ENCODE peak calls at places on chromosomes 5 and 9, in eight cellular contexts. G is stimulated activated CD8-positive, alpha-beta memory T cell treated with anti-CD3 and anti-CD28 coated beads, Interleukin-15, amount 100 ng/mL, for 1 hour; W is cerebellar cortex; P is choroid plexus epithelial cell; V is PC-3; H is neuronal stem cell; B is GM03348; M is activated T-helper 1 cell treated with anti-CD3 and anti-CD28 coated beads, Interleukin-12 subunit alpha, Interleukin-12 subunit beta, Interleukin-2, Interleukin-4 antibody, amounts not matched to agents 30 ng/mL and 10 ng/mL and 1 ng/mL, durations not matched to agents 14 hours and 24 hours and 36 hours. D is an unnamed sample.

GRCh38 chr5:112548246-112548982 is 129.3 kb upstream of the EPB41L4A start:
- DNase-seq in G (no peak), W (no peak), P (peak; percentile 89), V (peak; percentile 54), H (no peak), B (peak; percentile 64), M (no peak), D (no peak)

GRCh38 chr5:78492650-78493049 is 132.2 kb downstream of the SCAMP1 start:
- DNase-seq in G (no peak), W (no peak), P (no peak), V (no peak), H (no peak), B (no peak), M (no peak), D (no peak)

GRCh38 chr9:133839822-133840329 is 101.7 kb upstream of the SARDH start:
- DNase-seq in G (no peak), W (no peak), P (peak; percentile 57), V (no peak), H (no peak), B (peak; percentile 84), M (no peak), D (no peak)

GRCh38 chr5:1341863-1342262 is 3.0 kb downstream of the CLPTM1L start:
- DNase-seq in G (no peak), W (no peak), P (no peak), V (no peak), H (no peak), B (no peak), M (no peak), D (no peak)

GRCh38 chr5:166013417-166013816 is 2278.0 kb upstream of the WWC1 start:
- DNase-seq in G (no peak), W (no peak), P (no peak), V (no peak), H (no peak), B (no peak), M (no peak), D (no peak)

GRCh38 chr5:36396640-36397039 is 94.9 kb upstream of the RANBP3L start:
- DNase-seq in G (no peak), W (no peak), P (peak; percentile 68), V (peak; percentile 23), H (no peak), B (no peak), M (no peak), D (no peak)

GRCh38 chr9:17587113-17587512 is 8.2 kb downstream of the SH3GL2 start:
- DNase-seq in G (no peak), W (no peak), P (no peak), V (no peak), H (no peak), B (no peak), M (no peak), D (no peak)

GRCh38 chr5:93715327-93715726 is 26.1 kb downstream of the POU5F2 start:
- DNase-seq in G (no peak), W (no peak), P (no peak), V (no peak), H (no peak), B (no peak), M (no peak), D (no peak)

GRCh38 chr5:96432245-96433065 is 593 bp downstream of the PCSK1 start:
- DNase-seq in G (no peak), W (no peak), P (peak; percentile 16), V (no peak), H (no peak), B (peak; percentile 41), M (no peak), D (no peak)

GRCh38 chr5:80216753-80217596 is 38.9 kb downstream of the SERINC5 start:
- DNase-seq in G (no peak), W (peak; percentile 95), P (no peak), V (no peak), H (no peak), B (peak; percentile 41), M (no peak), D (no peak)

GRCh38 chr9:13755551-13755950 is 476.1 kb upstream of the MPDZ start:
- DNase-seq in G (no peak), W (no peak), P (no peak), V (no peak), H (no peak), B (no peak), M (no peak), D (no peak)

GRCh38 chr5:149563461-149563860 is 12.2 kb upstream of the CSNK1A1 start:
- DNase-seq in G (no peak), W (no peak), P (peak; percentile 59), V (peak; percentile 44), H (no peak), B (peak; percentile 40), M (no peak), D (no peak)

GRCh38 chr9:2623046-2623865 is 1.7 kb downstream of the VLDLR start:
- DNase-seq in G (no peak), W (peak; percentile 68), P (peak; percentile 41), V (no peak), H (peak; percentile 42), B (peak; percentile 54), M (no peak), D (no peak)

GRCh38 chr5:39863926-39864572 is 439.3 kb upstream of the DAB2 start:
- DNase-seq in G (no peak), W (no peak), P (peak; percentile 23), V (no peak), H (no peak), B (no peak), M (no peak), D (no peak)

GRCh38 chr5:120938604-120939003 is 474.5 kb downstream of the PRR16 start:
- DNase-seq in G (no peak), W (no peak), P (no peak), V (no peak), H (no peak), B (no peak), M (no peak), D (no peak)

GRCh38 chr9:69120380-69121154 is 53.5 kb upstream of the TJP2 start:
- DNase-seq in G (no peak), W (no peak), P (peak; percentile 23), V (peak; percentile 94), H (peak; percentile 27), B (no peak), M (no peak), D (no peak)

GRCh38 chr5:127565586-127566270 is 48.3 kb downstream of the PRRC1 start:
- DNase-seq in G (no peak), W (no peak), P (no peak), V (no peak), H (no peak), B (no peak), M (no peak), D (no peak)

GRCh38 chr5:133520062-133520461 is 92.3 kb downstream of the FSTL4 start:
- DNase-seq in G (no peak), W (no peak), P (no peak), V (no peak), H (no peak), B (no peak), M (no peak), D (no peak)

GRCh38 chr5:9268226-9268625 is 277.6 kb downstream of the SEMA5A start:
- DNase-seq in G (no peak), W (no peak), P (peak; percentile 31), V (no peak), H (no peak), B (no peak), M (no peak), D (no peak)

GRCh38 chr5:112312295-112312694 is 106.8 kb downstream of the EPB41L4A start:
- DNase-seq in G (no peak), W (no peak), P (no peak), V (no peak), H (no peak), B (no peak), M (no peak), D (no peak)

GRCh38 chr5:9265391-9266287 is 280.2 kb downstream of the SEMA5A start:
- DNase-seq in G (no peak), W (no peak), P (peak; percentile 94), V (peak; percentile 84), H (no peak), B (peak; percentile 68), M (no peak), D (no peak)

GRCh38 chr5:65034029-65034781 is 265.5 kb downstream of the CWC27 start:
- DNase-seq in G (no peak), W (no peak), P (peak; percentile 22), V (no peak), H (no peak), B (no peak), M (no peak), D (no peak)

GRCh38 chr5:78809444-78809843 is 160.9 kb upstream of the LHFPL2 start:
- DNase-seq in G (no peak), W (peak; percentile 34), P (no peak), V (no peak), H (no peak), B (no peak), M (no peak), D (no peak)

GRCh38 chr5:178341091-178341960 is 108.7 kb upstream of the PHYKPL start:
- DNase-seq in G (no peak), W (no peak), P (no peak), V (no peak), H (no peak), B (no peak), M (no peak), D (no peak)

GRCh38 chr5:52943285-52943684 is 45.9 kb upstream of the ITGA2 start:
- DNase-seq in G (no peak), W (no peak), P (no peak), V (peak; percentile 36), H (no peak), B (no peak), M (no peak), D (no peak)

GRCh38 chr9:110189001-110189400 is 19.0 kb downstream of the C9orf152 start:
- DNase-seq in G (no peak), W (no peak), P (peak; percentile 31), V (no peak), H (no peak), B (no peak), M (no peak), D (no peak)

GRCh38 chr5:41457942-41458341 is 52.5 kb downstream of the PLCXD3 start:
- DNase-seq in G (no peak), W (no peak), P (no peak), V (peak; percentile 6), H (no peak), B (no peak), M (no peak), D (no peak)

GRCh38 chr9:37382161-37382981 is 40.1 kb upstream of the GRHPR start:
- DNase-seq in G (no peak), W (no peak), P (no peak), V (no peak), H (no peak), B (no peak), M (no peak), D (no peak)

GRCh38 chr9:131843989-131844744 is 104.3 kb upstream of the RAPGEF1 start:
- DNase-seq in G (no peak), W (no peak), P (no peak), V (no peak), H (no peak), B (no peak), M (no peak), D (no peak)

GRCh38 chr9:97900738-97901565 is 21.3 kb downstream of the TRMO start:
- DNase-seq in G (no peak), W (peak; percentile 77), P (peak; percentile 71), V (peak; percentile 59), H (peak; percentile 33), B (peak; percentile 71), M (no peak), D (no peak)

GRCh38 chr9:95078934-95079333 is 238.6 kb downstream of the FANCC start:
- DNase-seq in G (no peak), W (no peak), P (no peak), V (no peak), H (no peak), B (no peak), M (no peak), D (no peak)

GRCh38 chr5:37637165-37637845 is 202.5 kb downstream of the GDNF start:
- DNase-seq in G (no peak), W (no peak), P (peak; percentile 26), V (peak; percentile 88), H (no peak), B (no peak), M (no peak), D (no peak)

GRCh38 chr5:143887302-143887638 is 75.3 kb downstream of the HMHB1 start:
- DNase-seq in G (no peak), W (no peak), P (peak; percentile 60), V (peak; percentile 3), H (no peak), B (peak; percentile 54), M (no peak), D (no peak)

GRCh38 chr5:176776141-176776865 is 34.1 kb upstream of the UNC5A start:
- DNase-seq in G (no peak), W (no peak), P (no peak), V (no peak), H (no peak), B (no peak), M (no peak), D (no peak)

D was measured in CD4-positive, CD25-positive, alpha-beta regulatory T cell.